ENCODE peak calls at places on chromosomes 7 and 10, in seven cellular contexts. C is activated CD8-positive, alpha-beta memory T cell treated with anti-CD3 and anti-CD28 coated beads, Interleukin-2, amount 50 U/mL, for 4 hours; A is left ventricle myocardium superior; B is Kasumi-1; W is HFFc6; I is left cardiac atrium; P is NCI-H1092 treated with DMSO at 0.1 percent for 48 hours. Z is an unnamed sample.

GRCh38 chr7:31478744-31479143 is 35.1 kb upstream of the ITPRID1 start:
- DNase-seq in A (no peak), B (no peak), I (no peak), C (no peak), W (no peak), P (no peak), Z (no peak)

GRCh38 chr7:105304040-105304895 is 84.5 kb downstream of the SRPK2 start:
- DNase-seq in B (no peak), I (no peak), A (no peak), C (no peak), P (no peak), W (peak), Z (no peak)

GRCh38 chr7:68892211-68892610 is 706.1 kb upstream of the AUTS2 start:
- DNase-seq in P (no peak), W (no peak), C (no peak), B (no peak), I (no peak), A (no peak), Z (no peak)

GRCh38 chr10:1188556-1189135 is 132.5 kb downstream of the WDR37 start:
- DNase-seq in B (no peak), I (no peak), A (no peak), C (no peak), P (no peak), W (no peak), Z (no peak)

GRCh38 chr10:93309062-93309461 is 173.1 kb downstream of the MYOF start:
- DNase-seq in C (no peak), B (no peak), A (no peak), I (no peak), P (no peak), W (peak), Z (no peak)

GRCh38 chr7:12423355-12423994 is 19.8 kb upstream of the VWDE start:
- DNase-seq in C (no peak), W (no peak), P (no peak), B (no peak), I (no peak), A (no peak), Z (no peak)

GRCh38 chr7:66901941-66902843 is 18.8 kb upstream of the TMEM248 start:
- DNase-seq in A (no peak), I (no peak), C (no peak), W (no peak), P (no peak), B (no peak), Z (no peak)

GRCh38 chr10:100895346-100895745 is 17.4 kb upstream of the SLF2 start:
- DNase-seq in C (no peak), I (no peak), W (no peak), B (no peak), P (no peak), A (no peak), Z (no peak)

GRCh38 chr7:116834815-116835533 is 27.4 kb upstream of the CAPZA2 start:
- DNase-seq in C (no peak), I (no peak), B (no peak), W (peak), A (peak), P (no peak), Z (no peak)

GRCh38 chr7:101717986-101718746 is 89.1 kb upstream of the MYL10 start:
- DNase-seq in C (no peak), I (peak), B (no peak), P (no peak), A (peak), W (peak), Z (no peak)

GRCh38 chr7:113015038-113015645 is 71.5 kb downstream of the GPR85 start:
- DNase-seq in W (peak), A (no peak), C (no peak), B (peak), P (peak), I (no peak), Z (no peak)

GRCh38 chr10:21510218-21511070 is 15.0 kb downstream of the SKIDA1 start:
- DNase-seq in I (no peak), W (no peak), A (peak), C (no peak), B (no peak), P (no peak), Z (no peak)

GRCh38 chr10:132447446-132448247 is 50.6 kb downstream of the PWWP2B start:
- DNase-seq in A (no peak), C (peak), W (peak), B (peak), P (no peak), I (no peak), Z (no peak)

GRCh38 chr10:74011762-74012161 is 13.8 kb downstream of the VCL start:
- DNase-seq in B (no peak), W (peak), I (peak), C (no peak), P (no peak), A (no peak), Z (no peak)

GRCh38 chr7:19587291-19587690 is 121.5 kb downstream of the POLR1F start:
- DNase-seq in I (no peak), A (no peak), B (no peak), W (no peak), C (no peak), P (no peak), Z (no peak)

GRCh38 chr7:111873963-111874693 is 311.8 kb upstream of the IMMP2L start:
- DNase-seq in P (no peak), B (no peak), I (no peak), C (no peak), W (no peak), A (no peak), Z (no peak)

GRCh38 chr7:20329389-20330175 is 1.1 kb upstream of the ITGB8 start:
- DNase-seq in I (peak), B (no peak), P (peak), C (peak), W (peak), A (peak), Z (peak)

GRCh38 chr10:86594535-86594934 is 59.8 kb upstream of the OPN4 start:
- DNase-seq in I (no peak), B (no peak), W (peak), A (no peak), P (no peak), C (no peak), Z (no peak)

GRCh38 chr10:69703766-69704191 is 73.7 kb downstream of the FAM241B start:
- DNase-seq in W (peak), P (no peak), B (no peak), I (no peak), C (no peak), A (no peak), Z (no peak)

GRCh38 chr7:2928613-2929311 is 84.7 kb upstream of the GNA12 start:
- DNase-seq in A (peak), P (peak), C (no peak), I (peak), B (no peak), W (no peak), Z (no peak)

GRCh38 chr10:127813290-127813689 is 76.3 kb downstream of the FOXI2 start:
- DNase-seq in C (no peak), P (peak), W (no peak), A (no peak), B (no peak), I (no peak), Z (no peak)

GRCh38 chr10:5291501-5292195 is 73.1 kb upstream of the UCN3 start:
- DNase-seq in B (peak), C (peak), A (peak), I (peak), P (no peak), W (peak), Z (no peak)

GRCh38 chr7:135169936-135170222 is 628 bp downstream of the CYREN start:
- DNase-seq in C (no peak), P (no peak), I (no peak), B (no peak), W (peak), A (no peak), Z (no peak)

GRCh38 chr7:2566890-2567662 is 8.3 kb downstream of the IQCE start:
- DNase-seq in P (no peak), W (no peak), A (peak), B (no peak), I (no peak), C (no peak), Z (no peak)

GRCh38 chr10:73413108-73413527 is 740 bp downstream of the ANXA7 start:
- DNase-seq in I (no peak), B (peak), A (no peak), P (peak), C (no peak), W (no peak), Z (peak)

GRCh38 chr10:44352316-44353127 is 32.4 kb downstream of the CXCL12 start:
- DNase-seq in C (no peak), B (peak), I (peak), P (no peak), W (peak), A (peak), Z (no peak)

GRCh38 chr7:22197376-22197775 is 159.6 kb downstream of the RAPGEF5 start:
- DNase-seq in P (no peak), A (no peak), B (no peak), W (no peak), C (no peak), I (no peak), Z (no peak)

GRCh38 chr7:78198756-78199155 is 400.2 kb downstream of the PHTF2 start:
- DNase-seq in B (no peak), W (peak), A (no peak), P (no peak), C (no peak), I (no peak), Z (no peak)

GRCh38 chr10:6445671-6446278 is 134.3 kb downstream of the PRKCQ start:
- DNase-seq in W (peak), A (peak), B (peak), C (peak), P (peak), I (peak), Z (no peak)

GRCh38 chr10:92419740-92420553 is 129.0 kb downstream of the MARCHF5 start:
- DNase-seq in I (peak), A (peak), B (no peak), P (no peak), W (no peak), C (no peak), Z (no peak)